ENCODE peak calls at places on chromosomes 13 and 19, in seven cellular contexts. F, T, B, N, Y, J and O are unnamed samples.

GRCh38 chr13:94195715-94196114 is 283.8 kb downstream of the DCT start:
- DNase-seq in B (peak), T (no peak), N (no peak), Y (no peak), J (peak), F (no peak), O (no peak)

GRCh38 chr19:18700501-18701249 is 17.2 kb downstream of the CRTC1 start:
- DNase-seq in Y (peak), T (peak), J (peak), B (peak), F (peak), N (no peak), O (peak)

GRCh38 chr19:6587093-6587820 is 3.7 kb downstream of the CD70 start:
- DNase-seq in B (no peak), F (no peak), J (peak), N (no peak), T (no peak), Y (no peak), O (no peak)

GRCh38 chr13:73096173-73097117 is 37.6 kb downstream of the KLF5 start:
- DNase-seq in Y (no peak), F (no peak), B (peak), N (no peak), J (no peak), T (no peak), O (no peak)

GRCh38 chr13:98004107-98004506 is 50.6 kb downstream of the IPO5 start:
- DNase-seq in B (peak), J (peak), T (no peak), F (no peak), Y (no peak), N (no peak), O (no peak)

GRCh38 chr13:105925496-105925895 is 610.0 kb downstream of the EFNB2 start:
- DNase-seq in F (no peak), J (peak), Y (no peak), B (peak), N (no peak), T (no peak), O (no peak)

GRCh38 chr19:31502536-31503170 is 153.4 kb upstream of the TSHZ3 start:
- DNase-seq in J (no peak), F (no peak), B (no peak), Y (no peak), T (no peak), N (no peak), O (no peak)

GRCh38 chr19:51749979-51750378 is 1.7 kb downstream of the FPR1 start:
- DNase-seq in T (no peak), N (no peak), Y (no peak), B (peak), J (no peak), F (no peak), O (no peak)

GRCh38 chr19:3292958-3293529 is 68.6 kb downstream of the CELF5 start:
- DNase-seq in B (no peak), F (no peak), N (no peak), Y (no peak), T (no peak), J (no peak), O (no peak)

GRCh38 chr19:2561895-2562294 is 86.0 kb downstream of the GADD45B start:
- DNase-seq in J (no peak), T (peak), F (peak), N (no peak), B (no peak), Y (no peak), O (peak)

GRCh38 chr13:82878536-82878935 is 1003.7 kb downstream of the SLITRK1 start:
- DNase-seq in F (no peak), B (peak), Y (no peak), J (no peak), T (no peak), N (no peak), O (no peak)

GRCh38 chr19:11017275-11018035 is 56.6 kb downstream of the SMARCA4 start:
- DNase-seq in F (no peak), N (no peak), T (no peak), Y (no peak), J (no peak), B (no peak), O (no peak)

GRCh38 chr19:47511128-47511517 is 3.7 kb downstream of the NAPA start:
- DNase-seq in N (no peak), J (peak), Y (no peak), T (no peak), B (no peak), F (no peak), O (no peak)

GRCh38 chr13:30792257-30793000 is 57.1 kb downstream of the ALOX5AP start:
- DNase-seq in Y (peak), T (no peak), F (no peak), J (peak), N (no peak), B (peak), O (no peak)

GRCh38 chr13:46961719-46962118 is 64.9 kb upstream of the HTR2A start:
- DNase-seq in Y (no peak), F (no peak), N (no peak), T (no peak), J (peak), B (peak), O (no peak)

GRCh38 chr13:111880185-111880584 is 186.8 kb upstream of the SOX1 start:
- DNase-seq in T (no peak), Y (no peak), B (no peak), N (no peak), F (no peak), J (no peak), O (no peak)

GRCh38 chr19:54029930-54030490 is 33.7 kb downstream of the VSTM1 start:
- DNase-seq in Y (no peak), F (peak), T (peak), J (peak), N (peak), B (peak), O (peak)

GRCh38 chr19:11754663-11755062 is 12.1 kb upstream of the ZNF441 start:
- DNase-seq in Y (no peak), J (no peak), B (peak), T (no peak), F (no peak), N (no peak), O (no peak)

GRCh38 chr13:99191900-99192399 is 8.7 kb upstream of the UBAC2 start:
- DNase-seq in N (no peak), Y (no peak), F (no peak), J (peak), T (no peak), B (peak), O (no peak)

GRCh38 chr13:108266316-108266936 is 3.1 kb upstream of the TNFSF13B start:
- DNase-seq in J (no peak), T (no peak), N (no peak), F (no peak), B (no peak), Y (no peak), O (no peak)

GRCh38 chr19:43562698-43563241 is 12.6 kb downstream of the XRCC1 start:
- DNase-seq in Y (peak), J (peak), T (peak), B (peak), F (peak), N (no peak), O (peak)

GRCh38 chr13:43042410-43042921 is 19.1 kb downstream of the DNAJC15 start:
- DNase-seq in N (no peak), F (no peak), T (no peak), B (no peak), J (no peak), Y (no peak), O (no peak)

GRCh38 chr13:43587376-43587775 is 199.4 kb downstream of the ENOX1 start:
- DNase-seq in J (no peak), Y (no peak), N (no peak), F (no peak), T (no peak), B (no peak), O (no peak)

GRCh38 chr19:1746401-1747284 is 6.7 kb upstream of the ONECUT3 start:
- DNase-seq in F (no peak), J (peak), Y (no peak), N (no peak), T (no peak), B (peak), O (no peak)

GRCh38 chr19:7013678-7014077 is 7.6 kb downstream of the MBD3L2B start:
- DNase-seq in T (no peak), F (no peak), J (peak), Y (no peak), B (peak), N (no peak), O (no peak)

GRCh38 chr19:44731081-44731480 is 17.4 kb upstream of the BCL3 start:
- DNase-seq in N (no peak), T (no peak), Y (no peak), B (no peak), J (no peak), F (no peak), O (no peak)

GRCh38 chr13:64471916-64472315 is 2758.2 kb downstream of the PCDH9 start:
- DNase-seq in Y (no peak), B (peak), J (peak), N (no peak), T (no peak), F (no peak), O (no peak)

GRCh38 chr19:4016486-4016885 is 8.9 kb downstream of the PIAS4 start:
- DNase-seq in Y (no peak), B (no peak), F (no peak), T (no peak), N (no peak), J (no peak), O (no peak)

GRCh38 chr19:16066611-16067104 is 9.6 kb upstream of the TPM4 start:
- DNase-seq in Y (no peak), J (peak), T (peak), B (peak), F (no peak), N (no peak), O (no peak)

GRCh38 chr13:32737679-32738078 is 151.4 kb downstream of the PDS5B start:
- DNase-seq in N (no peak), J (no peak), B (no peak), T (no peak), Y (no peak), F (no peak), O (no peak)

GRCh38 chr19:37983153-37983552 is 76.1 kb downstream of the SIPA1L3 start:
- DNase-seq in J (no peak), T (no peak), N (no peak), B (no peak), Y (no peak), F (no peak), O (no peak)

GRCh38 chr19:49888478-49888901 is 8.2 kb downstream of the IL4I1 start:
- DNase-seq in Y (no peak), J (no peak), N (no peak), B (no peak), F (no peak), T (no peak), O (no peak)

GRCh38 chr19:41023193-41023592 is 32.1 kb downstream of the CYP2B6 start:
- DNase-seq in N (no peak), Y (no peak), T (no peak), F (no peak), J (no peak), B (no peak), O (no peak)

GRCh38 chr13:99215466-99215865 is 14.8 kb downstream of the UBAC2 start:
- DNase-seq in T (peak), N (no peak), B (no peak), F (peak), Y (no peak), J (no peak), O (peak)

GRCh38 chr13:74036373-74036772 is 97.8 kb downstream of the KLF12 start:
- DNase-seq in N (no peak), J (no peak), T (no peak), Y (no peak), B (peak), F (no peak), O (no peak)